ENCODE peak calls at places on chromosome 16, in ten cellular contexts. P is heart right ventricle; U is WTC11; N is activated B cell treated with CpG ODN at 0.5 μM for 24 hours; J is glutamatergic neuron; A is mucosa of descending colon; Q is fibroblast of lung; Y is epithelial cell of esophagus; H is psoas muscle; L is CD4-positive, alpha-beta T cell. E is an unnamed sample.

GRCh38 chr16:78040396-78040795 is 18.0 kb downstream of the CLEC3A start:
- DNase-seq in N (no peak), J (no peak), A (no peak), L (no peak), H (no peak), Q (no peak), P (no peak), U (no peak), Y (no peak), E (no peak)

GRCh38 chr16:63146251-63146650 is 1110.0 kb upstream of the CDH8 start:
- DNase-seq in P (no peak), L (no peak), U (no peak), Q (no peak), H (no peak), Y (no peak), A (no peak), N (no peak), J (no peak), E (no peak)

GRCh38 chr16:67608367-67608766 is 36.6 kb upstream of the CARMIL2 start:
- DNase-seq in L (no peak), N (no peak), J (no peak), P (no peak), Q (no peak), Y (no peak), A (no peak), U (no peak), H (no peak), E (no peak)

GRCh38 chr16:53753431-53753830 is 49.5 kb downstream of the FTO start:
- DNase-seq in N (no peak), Q (no peak), L (no peak), A (no peak), U (no peak), Y (no peak), P (no peak), H (no peak), J (no peak), E (no peak)

GRCh38 chr16:57383276-57384247 is 11.3 kb downstream of the CX3CL1 start:
- DNase-seq in H (no peak), P (no peak), Q (peak), Y (no peak), N (no peak), L (no peak), J (no peak), U (no peak), A (peak), E (no peak)

GRCh38 chr16:106623-107324 is 28.7 kb downstream of the MPG start:
- DNase-seq in J (peak), N (no peak), P (peak), H (no peak), Q (peak), Y (peak), U (peak), L (peak), A (no peak), E (no peak)

GRCh38 chr16:27980919-27981670 is 82.4 kb downstream of the GSG1L start:
- DNase-seq in L (no peak), A (no peak), Y (no peak), Q (peak), U (no peak), J (no peak), P (no peak), N (no peak), H (no peak), E (no peak)

GRCh38 chr16:23801387-23801786 is 34.4 kb upstream of the PRKCB start:
- DNase-seq in Q (peak), L (peak), U (peak), N (peak), P (peak), H (peak), Y (peak), A (peak), J (peak), E (peak)

GRCh38 chr16:83652898-83653297 is 154.9 kb upstream of the HSBP1 start:
- DNase-seq in N (no peak), H (no peak), U (no peak), L (no peak), Q (no peak), J (no peak), Y (no peak), A (no peak), P (no peak), E (no peak)

GRCh38 chr16:66326995-66327513 is 39.4 kb upstream of the CDH5 start:
- DNase-seq in Y (no peak), Q (no peak), U (no peak), P (no peak), H (no peak), J (no peak), N (no peak), A (peak), L (no peak), E (no peak)

GRCh38 chr16:5678371-5678770 is 580.8 kb upstream of the EEF2KMT start:
- DNase-seq in L (no peak), Y (no peak), Q (no peak), U (no peak), H (no peak), N (no peak), P (no peak), J (no peak), A (no peak), E (no peak)

GRCh38 chr16:12097523-12098428 is 121.2 kb downstream of the SNX29 start:
- DNase-seq in P (peak), Q (peak), Y (peak), J (no peak), L (no peak), N (no peak), H (no peak), A (no peak), U (no peak), E (no peak)

GRCh38 chr16:35134471-35134870 is 1675.1 kb downstream of the TP53TG3F start:
- DNase-seq in A (no peak), L (no peak), Q (no peak), H (no peak), J (no peak), Y (peak), N (no peak), P (no peak), U (no peak), E (no peak)

DNA sequence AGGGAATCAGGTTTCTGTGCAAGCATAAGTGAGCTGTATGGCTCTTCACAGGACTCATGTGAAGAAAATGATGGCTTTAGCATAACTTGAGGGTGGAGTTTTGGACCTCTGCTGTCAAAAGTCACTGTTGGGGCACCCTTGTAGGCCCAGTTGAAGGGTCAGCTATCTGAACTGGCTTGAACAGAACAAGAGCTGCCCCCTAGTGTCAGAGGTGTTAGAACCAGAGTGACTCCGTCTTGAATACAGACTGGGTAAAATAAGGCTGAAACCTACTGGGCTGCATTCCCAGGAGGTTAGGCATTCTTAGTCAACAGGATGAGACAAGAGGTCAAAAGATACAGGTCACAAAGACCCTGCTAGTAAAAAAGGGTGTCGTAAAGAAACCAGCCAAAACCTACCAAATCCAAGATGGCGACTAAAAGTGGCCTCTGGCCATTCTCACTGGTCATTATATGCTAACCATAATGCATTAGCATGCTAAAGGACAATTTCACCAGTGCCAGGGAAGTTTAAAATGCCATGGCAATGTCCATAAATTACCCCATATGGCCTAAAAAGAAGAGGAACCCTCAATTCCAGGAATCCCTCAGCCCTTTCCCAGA is 484.0 kb upstream of the ERCC4 start:
- DNase-seq in L (no peak), A (no peak), N (no peak), H (no peak), U (no peak), P (no peak), Y (no peak), J (no peak), Q (no peak), E (no peak)
- TF ChIP-seq CTCF in L (no peak), A (no peak), N (no peak), H (no peak), U (peak), P (no peak), Y (no peak), J (no peak), Q (no peak), E (no peak)

GRCh38 chr16:48540222-48540900 is 69.6 kb downstream of the N4BP1 start:
- DNase-seq in U (no peak), P (no peak), J (no peak), Y (no peak), L (no peak), N (no peak), Q (no peak), H (no peak), A (no peak), E (no peak)

GRCh38 chr16:48537909-48538745 is 71.9 kb downstream of the N4BP1 start:
- DNase-seq in J (no peak), Y (peak), A (no peak), U (no peak), L (no peak), N (no peak), P (peak), H (peak), Q (no peak), E (no peak)

GRCh38 chr16:48537275-48537674 is 72.7 kb downstream of the N4BP1 start:
- DNase-seq in H (no peak), Y (peak), P (no peak), U (no peak), L (no peak), N (no peak), J (no peak), A (no peak), Q (no peak), E (no peak)

GRCh38 chr16:48539485-48540221 is 70.3 kb downstream of the N4BP1 start:
- DNase-seq in J (no peak), H (no peak), P (no peak), L (no peak), Q (no peak), Y (no peak), N (no peak), U (no peak), A (no peak), E (no peak)

DNA sequence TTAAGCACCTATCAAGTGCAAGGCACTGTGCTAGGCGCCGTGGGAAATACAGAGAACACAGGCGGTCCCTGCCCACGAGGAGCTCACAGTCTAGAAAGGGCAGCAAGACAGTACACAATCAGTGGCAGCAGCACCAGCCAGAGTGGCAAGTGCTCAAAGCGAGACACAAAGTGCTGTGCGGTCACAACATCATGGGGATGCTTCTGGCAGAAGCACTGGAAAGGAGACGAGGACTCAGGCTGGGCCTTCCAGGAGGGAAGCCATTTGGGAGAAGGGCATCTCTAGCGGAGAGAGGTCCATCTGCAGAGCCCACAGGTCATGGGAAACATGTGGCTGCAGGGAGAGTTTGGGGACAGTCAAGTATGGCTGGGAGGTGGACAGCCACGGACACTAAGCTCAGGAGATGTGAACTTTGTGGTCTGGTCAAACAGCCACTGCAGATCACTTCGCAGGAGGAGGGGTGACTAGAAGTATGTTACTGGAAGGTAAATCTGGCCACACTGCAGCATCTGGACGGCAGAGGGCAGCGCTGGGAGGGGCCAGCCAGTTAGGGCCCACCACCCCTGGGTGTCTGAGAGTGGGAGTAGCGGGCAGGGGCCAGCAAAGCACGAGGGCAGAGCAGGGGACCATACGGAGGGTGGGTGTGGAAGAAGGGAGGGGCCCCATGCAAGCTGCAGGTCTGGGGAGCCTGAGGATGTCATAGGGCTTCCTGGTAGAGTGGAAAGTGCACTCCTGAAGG is 71.1 kb downstream of the N4BP1 start:
- DNase-seq in U (peak), N (no peak), P (no peak), A (no peak), L (no peak), Y (no peak), Q (no peak), H (no peak), J (no peak), E (no peak)
- TF ChIP-seq CTCF in U (no peak), N (no peak), P (peak), A (no peak), L (no peak), Y (peak), Q (peak), H (no peak), J (no peak), E (peak)

DNA sequence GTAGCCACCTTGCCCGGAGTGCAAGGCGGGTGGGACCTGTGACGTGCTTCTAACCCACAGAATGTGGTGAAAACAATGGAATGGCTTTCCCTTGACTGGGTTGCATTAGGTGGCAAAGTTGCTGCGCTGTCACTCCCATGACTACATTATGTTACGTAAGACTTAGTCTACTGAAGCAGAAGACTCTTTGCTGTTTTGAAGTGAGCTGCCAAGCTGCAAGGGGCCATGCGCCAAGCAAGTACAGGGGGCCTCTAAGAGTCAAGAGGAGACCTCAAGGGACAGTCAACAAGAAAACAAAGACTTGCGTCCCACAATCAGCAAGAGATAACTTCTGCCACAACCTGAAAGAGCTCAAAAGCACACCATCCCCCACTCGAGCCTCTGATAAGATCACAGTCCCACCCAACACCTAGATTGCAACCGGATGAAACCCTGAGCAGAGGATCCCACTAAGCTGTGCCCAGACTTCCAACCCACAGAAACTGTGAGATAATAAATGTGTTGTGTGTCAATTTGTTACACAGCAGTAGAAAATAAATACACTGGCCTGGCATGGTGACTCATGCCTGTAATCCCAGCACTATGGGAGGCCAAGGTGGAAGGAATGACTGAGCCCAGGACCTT is 16.5 kb downstream of the ANKRD11 start:
- DNase-seq in L (no peak), J (no peak), U (no peak), Q (peak), Y (peak), P (no peak), A (no peak), N (no peak), H (peak), E (no peak)
- TF ChIP-seq CTCF in L (no peak), J (no peak), U (no peak), Q (no peak), Y (no peak), P (no peak), A (no peak), N (no peak), H (no peak), E (no peak)

GRCh38 chr16:75095204-75095621 is 21.4 kb downstream of the LDHD start:
- DNase-seq in H (no peak), J (no peak), P (no peak), Y (no peak), L (no peak), N (no peak), A (peak), Q (no peak), U (no peak), E (no peak)

GRCh38 chr16:75097941-75098897 is 18.4 kb downstream of the LDHD start:
- DNase-seq in A (no peak), Q (no peak), L (peak), U (no peak), P (no peak), Y (no peak), N (no peak), J (no peak), H (peak), E (no peak)

GRCh38 chr16:75097191-75097761 is 19.3 kb downstream of the LDHD start:
- DNase-seq in N (no peak), A (no peak), P (no peak), H (no peak), L (no peak), U (no peak), Y (no peak), J (no peak), Q (no peak), E (no peak)

GRCh38 chr16:75095637-75096036 is 20.9 kb downstream of the LDHD start:
- DNase-seq in L (no peak), P (no peak), A (peak), N (no peak), J (no peak), H (no peak), Y (no peak), U (no peak), Q (no peak), E (no peak)

GRCh38 chr16:75096730-75097129 is 19.9 kb downstream of the LDHD start:
- DNase-seq in Y (peak), A (peak), P (no peak), U (peak), Q (no peak), H (no peak), N (no peak), L (no peak), J (no peak), E (no peak)
- TF ChIP-seq CTCF in Y (peak), A (no peak), P (no peak), U (no peak), Q (peak), H (peak), N (no peak), L (no peak), J (peak), E (peak)

GRCh38 chr16:25158401-25158800 is 46.9 kb downstream of the LCMT1 start:
- DNase-seq in L (no peak), J (no peak), H (no peak), N (no peak), Y (no peak), U (no peak), Q (peak), A (no peak), P (no peak), E (no peak)
- TF ChIP-seq CTCF in L (no peak), J (no peak), H (no peak), N (no peak), Y (no peak), U (no peak), Q (no peak), A (no peak), P (no peak), E (no peak)

GRCh38 chr16:88005148-88005547 is 53.9 kb downstream of the BANP start:
- DNase-seq in L (no peak), Q (no peak), P (no peak), N (peak), A (no peak), J (peak), U (peak), H (no peak), Y (no peak), E (no peak)
- TF ChIP-seq CTCF in L (no peak), Q (peak), P (no peak), N (no peak), A (no peak), J (peak), U (peak), H (peak), Y (no peak), E (peak)

E was measured in type B pancreatic cell.